ENCODE peak calls at places on chromosomes 4 and X, in four cellular contexts. One of them, this sample, is unnamed.
A peak's percentile ranks its signal among the peaks of the same experiment; 100 is the strongest.

GRCh38 chr4:149897784-149898183 is 82.1 kb upstream of the IQCM start:
- DNase-seq in body of pancreas: no peak
- DNase-seq in fibroblast of villous mesenchyme: peak; percentile 26
- DNase-seq in AG04450: no peak
- DNase-seq in this sample: peak; percentile 44

GRCh38 chrX:141642979-141643378 is 53.5 kb downstream of the SPANXA2 start:
- DNase-seq in body of pancreas: no peak
- DNase-seq in fibroblast of villous mesenchyme: peak; percentile 36
- DNase-seq in AG04450: no peak
- DNase-seq in this sample: peak; percentile 18

GRCh38 chr4:90000995-90001394 is 106.3 kb downstream of the MMRN1 start:
- DNase-seq in body of pancreas: no peak
- DNase-seq in fibroblast of villous mesenchyme: no peak
- DNase-seq in AG04450: no peak
- DNase-seq in this sample: no peak

GRCh38 chr4:90186229-90186628 is 59.0 kb downstream of the CCSER1 start:
- DNase-seq in body of pancreas: no peak
- DNase-seq in fibroblast of villous mesenchyme: no peak
- DNase-seq in AG04450: no peak
- DNase-seq in this sample: no peak

GRCh38 chr4:76386566-76387305 is 34.2 kb downstream of the CCDC158 start:
- DNase-seq in body of pancreas: no peak
- DNase-seq in fibroblast of villous mesenchyme: peak; percentile 6
- DNase-seq in AG04450: no peak
- DNase-seq in this sample: no peak

GRCh38 chrX:56232221-56233082 is at the start of gene KLF8:
- DNase-seq in body of pancreas: peak; percentile 71
- DNase-seq in fibroblast of villous mesenchyme: no peak
- DNase-seq in AG04450: no peak
- DNase-seq in this sample: no peak

GRCh38 chr4:102778720-102779119 is 18.0 kb upstream of the MANBA start:
- DNase-seq in body of pancreas: peak; percentile 59
- DNase-seq in fibroblast of villous mesenchyme: no peak
- DNase-seq in AG04450: no peak
- DNase-seq in this sample: no peak

GRCh38 chrX:45135616-45136015 is 65.1 kb downstream of the DIPK2B start:
- DNase-seq in body of pancreas: no peak
- DNase-seq in fibroblast of villous mesenchyme: no peak
- DNase-seq in AG04450: no peak
- DNase-seq in this sample: no peak

GRCh38 chrX:72121381-72121780 is 10.3 kb downstream of the RTL5 start:
- DNase-seq in body of pancreas: no peak
- DNase-seq in fibroblast of villous mesenchyme: peak; percentile 72
- DNase-seq in AG04450: peak; percentile 23
- DNase-seq in this sample: peak; percentile 85

GRCh38 chrX:10108288-10108687 is 48.5 kb upstream of the CLCN4 start:
- DNase-seq in body of pancreas: no peak
- DNase-seq in fibroblast of villous mesenchyme: no peak
- DNase-seq in AG04450: no peak
- DNase-seq in this sample: no peak

GRCh38 chrX:17553451-17553850 is 178.5 kb downstream of the NHS start:
- DNase-seq in body of pancreas: no peak
- DNase-seq in fibroblast of villous mesenchyme: no peak
- DNase-seq in AG04450: no peak
- DNase-seq in this sample: peak; percentile 79

DNA sequence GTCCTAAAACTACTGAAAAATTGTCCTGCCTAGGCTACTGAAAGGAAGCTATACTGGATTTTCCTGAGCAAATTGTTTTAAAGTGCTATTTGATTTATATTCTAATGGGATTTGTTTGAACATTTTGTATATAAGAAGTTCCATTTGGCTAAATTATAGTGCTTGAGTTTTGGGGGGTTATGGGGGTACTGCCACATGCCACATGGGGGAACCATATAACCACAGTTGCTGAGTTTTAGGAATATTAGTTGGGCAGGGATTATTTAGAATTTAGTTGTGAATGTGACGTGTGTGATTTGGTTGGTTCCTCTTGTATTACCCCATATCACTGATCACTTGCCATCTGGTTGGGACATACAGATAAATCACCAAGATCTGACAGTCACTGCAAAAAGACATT is 224.5 kb upstream of the TAPT1 start:
- DNase-seq in body of pancreas: no peak
- DNase-seq in fibroblast of villous mesenchyme: peak; percentile 8
- DNase-seq in AG04450: no peak
- DNase-seq in this sample: no peak
- TF ChIP-seq CTCF in body of pancreas: no peak
- TF ChIP-seq CTCF in fibroblast of villous mesenchyme: peak; percentile 22
- TF ChIP-seq CTCF in AG04450: peak; percentile 50
- TF ChIP-seq CTCF in this sample: peak; percentile 31

DNA sequence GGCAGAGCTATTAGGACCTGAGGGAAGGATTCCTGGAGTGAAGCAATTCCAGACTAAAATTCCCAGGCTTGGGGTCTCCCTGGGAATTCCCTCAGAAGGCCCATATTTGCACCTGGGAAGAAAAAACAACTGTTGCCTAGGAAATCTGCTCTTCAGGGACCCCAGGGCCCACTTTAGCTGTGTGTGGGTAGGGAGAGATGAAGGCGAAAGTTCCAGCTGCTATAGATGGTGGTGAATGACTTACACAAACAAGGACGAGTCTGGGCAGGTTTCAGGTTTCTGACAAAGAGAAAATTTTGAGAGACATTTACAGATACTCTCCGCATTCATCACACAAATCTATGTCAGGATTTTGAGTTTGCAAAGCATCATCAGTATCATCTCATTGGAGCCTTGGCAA is 126.1 kb downstream of the GPC3 start:
- DNase-seq in body of pancreas: no peak
- DNase-seq in fibroblast of villous mesenchyme: no peak
- DNase-seq in AG04450: no peak
- DNase-seq in this sample: no peak
- H3K4me3 ChIP-seq in body of pancreas: no peak overlapping the region
- H3K4me3 ChIP-seq in fibroblast of villous mesenchyme: no peak overlapping the region
- H3K4me3 ChIP-seq in AG04450: no peak overlapping the region
- H3K4me3 ChIP-seq in this sample: no peak overlapping the region

DNA sequence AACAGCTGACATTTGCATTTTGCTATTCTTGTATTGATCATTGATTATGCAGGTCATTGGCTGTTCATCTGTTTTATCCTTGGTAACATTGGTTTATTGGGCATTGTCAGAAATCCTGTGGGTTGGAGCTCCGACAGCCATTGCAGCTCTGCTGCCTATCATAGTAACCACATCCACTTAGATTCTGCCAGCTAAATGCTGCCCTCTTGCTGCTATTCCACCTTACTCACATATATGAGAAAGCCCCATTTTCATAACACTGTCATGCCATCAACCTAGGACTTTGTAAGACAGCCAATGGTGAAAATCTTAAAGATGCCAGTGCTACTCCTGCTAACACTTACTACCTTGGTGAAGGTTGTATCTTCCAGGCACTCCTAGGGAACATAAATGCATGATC is 187.3 kb upstream of the CXCL13 start:
- DNase-seq in body of pancreas: no peak
- DNase-seq in fibroblast of villous mesenchyme: peak; percentile 4
- DNase-seq in AG04450: no peak
- DNase-seq in this sample: no peak
- TF ChIP-seq CTCF in body of pancreas: peak; percentile 33
- TF ChIP-seq CTCF in fibroblast of villous mesenchyme: peak; percentile 24
- TF ChIP-seq CTCF in AG04450: peak; percentile 19
- TF ChIP-seq CTCF in this sample: peak; percentile 17

GRCh38 chr4:46389301-46389761 is 597 bp downstream of the GABRA2 start:
- DNase-seq in body of pancreas: peak; percentile 25
- DNase-seq in fibroblast of villous mesenchyme: peak; percentile 11
- DNase-seq in AG04450: no peak
- DNase-seq in this sample: peak; percentile 25
- H3K4me3 ChIP-seq in body of pancreas: no peak overlapping the region
- H3K4me3 ChIP-seq in fibroblast of villous mesenchyme: peak overlapping the region; percentile 47
- H3K4me3 ChIP-seq in AG04450: peak overlapping the region; percentile 56
- H3K4me3 ChIP-seq in this sample: peak overlapping the region; percentile 33

GRCh38 chr4:152910521-152910920 is 25.6 kb upstream of the FHDC1 start:
- DNase-seq in body of pancreas: no peak
- DNase-seq in fibroblast of villous mesenchyme: no peak
- DNase-seq in AG04450: no peak
- DNase-seq in this sample: no peak
- TF ChIP-seq CTCF in body of pancreas: no peak
- TF ChIP-seq CTCF in fibroblast of villous mesenchyme: no peak
- TF ChIP-seq CTCF in AG04450: no peak
- TF ChIP-seq CTCF in this sample: no peak

This sample was measured in astrocyte of the spinal cord.